ENCODE peak calls at places on chromosomes 2 and 18, in four cellular contexts. Y is IMR-90, N is HepG2, V is K562. K is an unnamed sample.

GRCh38 chr2:29207352-29207751 is 92.1 kb downstream of the CLIP4 start:
- DNase-seq in Y (peak; percentile 64), N (no peak), V (no peak), K (no peak)

GRCh38 chr18:41873730-41874129 is 81.3 kb upstream of the PIK3C3 start:
- DNase-seq in Y (no peak), N (no peak), V (no peak), K (no peak)

GRCh38 chr2:19349911-19350677 is 8.3 kb downstream of the OSR1 start:
- DNase-seq in Y (no peak), N (peak; percentile 27), V (peak; percentile 65), K (peak; percentile 58)

GRCh38 chr2:46216213-46216612 is 81.0 kb upstream of the EPAS1 start:
- DNase-seq in Y (peak; percentile 79), N (no peak), V (no peak), K (no peak)

GRCh38 chr2:113755690-113756063 is 765 bp downstream of the SLC35F5 start:
- DNase-seq in Y (peak; percentile 17), N (peak; percentile 12), V (peak; percentile 17), K (peak; percentile 10)

GRCh38 chr2:29714333-29714732 is 207.1 kb downstream of the ALK start:
- DNase-seq in Y (no peak), N (no peak), V (no peak), K (no peak)

GRCh38 chr2:120344214-120344990 is 1.5 kb upstream of the INHBB start:
- DNase-seq in Y (no peak), N (no peak), V (no peak), K (peak; percentile 75)

GRCh38 chr18:28109781-28110460 is 67.0 kb downstream of the CDH2 start:
- DNase-seq in Y (no peak), N (no peak), V (no peak), K (no peak)

GRCh38 chr2:1887915-1888314 is 143.6 kb upstream of the PXDN start:
- DNase-seq in Y (peak; percentile 3), N (no peak), V (no peak), K (peak; percentile 41)

GRCh38 chr2:88038263-88039105 is 17.1 kb downstream of the KRCC1 start:
- DNase-seq in Y (peak; percentile 97), N (peak; percentile 74), V (no peak), K (peak; percentile 46)
- TF ChIP-seq MAZ in Y (no peak), N (no peak), V (no peak), K (no peak)

DNA sequence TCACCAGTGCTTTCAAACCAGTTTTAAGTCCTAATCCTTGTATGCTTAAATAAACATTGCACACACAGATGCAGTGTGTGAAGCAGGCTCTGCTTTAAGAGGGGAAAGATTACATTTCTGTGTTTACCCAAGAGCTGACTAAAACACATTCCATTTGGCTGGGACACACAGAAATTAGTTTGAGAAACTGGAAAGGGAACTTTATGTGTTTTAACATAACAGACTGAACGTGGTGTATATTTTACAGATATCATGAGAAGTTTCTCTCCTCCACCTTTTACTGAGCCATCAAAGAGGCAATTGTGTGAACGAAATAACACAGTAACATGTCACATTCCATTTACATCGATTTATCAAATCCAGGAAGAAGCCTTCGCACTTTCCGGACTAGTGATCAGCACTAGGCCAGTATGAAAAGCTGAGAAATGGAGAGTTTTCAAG is 121.8 kb downstream of the MAIP1 start:
- DNase-seq in Y (peak; percentile 95), N (peak; percentile 92), V (no peak), K (peak; percentile 48)
- TF ChIP-seq MAZ in Y (no peak), N (no peak), V (no peak), K (no peak)

GRCh38 chr2:60522462-60522861 is 31.0 kb downstream of the BCL11A start:
- DNase-seq in Y (no peak), N (no peak), V (no peak), K (no peak)
- TF ChIP-seq MAZ in Y (no peak), N (no peak), V (no peak), K (no peak)

GRCh38 chr2:96895032-96895708 is 25.3 kb upstream of the SEMA4C start:
- DNase-seq in Y (no peak), N (no peak), V (peak; percentile 74), K (no peak)

GRCh38 chr2:96898135-96898505 is 28.2 kb upstream of the SEMA4C start:
- DNase-seq in Y (no peak), N (no peak), V (no peak), K (no peak)

GRCh38 chr2:96897491-96898134 is 27.7 kb upstream of the SEMA4C start:
- DNase-seq in Y (peak; percentile 33), N (no peak), V (no peak), K (no peak)

GRCh38 chr2:96894151-96894531 is 24.3 kb upstream of the SEMA4C start:
- DNase-seq in Y (no peak), N (no peak), V (no peak), K (no peak)

GRCh38 chr2:96895709-96896651 is 26.1 kb upstream of the SEMA4C start:
- DNase-seq in Y (no peak), N (no peak), V (no peak), K (no peak)
- TF ChIP-seq MAZ in Y (no peak), N (no peak), V (no peak), K (no peak)

GRCh38 chr2:126674075-126674744 is 18.3 kb downstream of the GYPC start:
- DNase-seq in Y (no peak), N (no peak), V (peak; percentile 97), K (no peak)
- TF ChIP-seq MAZ in Y (no peak), N (no peak), V (peak; percentile 60), K (no peak)

DNA sequence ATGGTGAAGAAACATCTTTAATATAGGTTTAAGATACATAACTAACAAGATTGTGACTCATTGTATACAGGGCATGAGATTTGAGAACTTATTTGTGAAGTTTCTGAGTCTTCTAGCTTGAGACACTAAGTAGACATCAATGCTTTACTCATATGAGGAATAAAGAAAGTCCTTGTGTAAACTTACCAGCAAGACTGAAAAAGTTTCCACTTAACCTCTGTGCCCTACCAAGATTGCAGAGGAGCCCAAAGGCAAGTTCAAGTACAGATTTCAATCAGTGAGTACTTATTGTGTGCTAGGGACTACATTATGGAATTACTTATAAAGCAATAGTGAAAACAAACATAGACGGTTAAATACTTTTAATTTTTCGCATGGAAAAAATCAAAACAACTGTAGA is 1041.2 kb upstream of the CELF4 start:
- DNase-seq in Y (no peak), N (no peak), V (no peak), K (no peak)
- TF ChIP-seq MAZ in Y (no peak), N (no peak), V (no peak), K (no peak)

DNA sequence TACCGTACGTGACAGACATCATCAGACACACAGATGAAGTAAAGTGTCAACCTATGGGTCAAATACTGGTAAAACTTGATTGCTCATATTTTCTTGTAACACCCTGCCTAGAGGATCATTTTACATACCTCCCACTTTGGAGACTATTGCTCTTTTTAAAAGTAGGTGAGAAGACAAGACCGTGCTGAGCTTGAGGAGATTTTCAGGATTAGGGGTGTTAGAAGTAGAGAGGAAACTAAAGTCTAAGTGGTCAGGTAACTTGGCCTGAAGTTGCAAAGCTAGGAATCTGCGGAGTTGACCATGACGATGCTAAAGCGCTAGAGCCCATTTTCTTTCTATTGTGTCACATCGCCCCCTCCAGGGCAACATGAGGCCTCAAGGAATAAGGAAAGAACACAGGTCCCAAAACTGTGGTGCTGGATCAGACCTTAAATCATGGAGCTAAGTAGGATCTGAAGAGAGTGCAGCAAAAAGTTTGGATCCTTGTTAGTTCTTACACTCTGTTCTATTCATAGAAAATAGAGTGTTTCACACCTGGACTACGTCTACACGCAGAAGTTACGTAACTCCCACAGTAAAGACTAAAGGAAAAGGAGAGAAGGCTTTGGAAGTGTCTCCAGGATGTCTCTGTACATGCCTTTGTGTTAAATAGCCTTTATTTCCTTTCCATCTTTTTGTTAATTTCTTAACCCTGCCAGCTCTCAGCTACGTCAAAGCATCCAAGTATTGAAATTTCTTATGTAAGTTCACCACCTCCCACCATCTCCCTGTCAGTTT is 8.7 kb downstream of the DTNB start:
- DNase-seq in Y (peak; percentile 74), N (peak; percentile 79), V (peak; percentile 64), K (peak; percentile 91)
- TF ChIP-seq MAZ in Y (no peak), N (no peak), V (no peak), K (no peak)

GRCh38 chr2:223100061-223100511 is 48.1 kb downstream of the KCNE4 start:
- DNase-seq in Y (peak; percentile 77), N (no peak), V (no peak), K (no peak)

GRCh38 chr2:223097888-223098383 is 45.9 kb downstream of the KCNE4 start:
- DNase-seq in Y (no peak), N (no peak), V (no peak), K (no peak)

GRCh38 chr2:223101340-223102039 is 49.5 kb downstream of the KCNE4 start:
- DNase-seq in Y (peak; percentile 55), N (peak; percentile 31), V (peak; percentile 63), K (peak; percentile 63)

GRCh38 chr2:223102040-223102899 is 50.3 kb downstream of the KCNE4 start:
- DNase-seq in Y (no peak), N (no peak), V (no peak), K (no peak)

DNA sequence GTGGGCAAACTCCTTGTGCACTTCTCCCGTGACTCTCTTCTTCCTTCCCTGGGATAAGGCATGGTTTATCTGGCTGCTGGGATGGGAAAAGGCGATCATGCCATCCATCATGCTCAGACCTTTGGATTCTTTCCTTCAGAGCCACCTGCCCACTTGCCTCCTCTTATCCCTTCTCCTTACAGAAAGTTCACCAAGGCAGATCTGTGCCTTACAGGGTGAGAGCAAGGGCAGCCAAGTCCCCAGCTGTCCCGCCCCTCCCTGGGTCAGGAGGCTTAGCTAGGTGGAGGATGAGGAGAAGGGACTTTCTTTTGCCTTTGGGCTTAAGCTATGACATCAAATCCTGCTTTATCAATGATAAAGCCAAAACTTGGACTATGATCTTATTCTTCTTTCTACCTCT is 47.6 kb downstream of the KCNE4 start:
- DNase-seq in Y (no peak), N (no peak), V (no peak), K (no peak)
- TF ChIP-seq MAZ in Y (no peak), N (no peak), V (no peak), K (no peak)